ENCODE peak calls at places on chromosomes 4 and X, in four cellular contexts. W is IMR-90, T is HepG2, B is K562. X is an unnamed sample.

GRCh38 chr4:955931-956381 is 17.4 kb downstream of the DGKQ start:
- DNase-seq in W (no peak), T (no peak), B (no peak), X (no peak)

GRCh38 chrX:23749576-23749975 is 6.5 kb upstream of the ACOT9 start:
- DNase-seq in W (no peak), T (no peak), B (no peak), X (no peak)

GRCh38 chrX:29471829-29472228 is 743.5 kb upstream of the MAGEB2 start:
- DNase-seq in W (no peak), T (no peak), B (no peak), X (no peak)

GRCh38 chrX:39576081-39576701 is 521.6 kb downstream of the BCOR start:
- DNase-seq in W (no peak), T (no peak), B (no peak), X (no peak)

GRCh38 chr4:165580379-165580905 is 201.6 kb downstream of the CPE start:
- DNase-seq in W (no peak), T (no peak), B (no peak), X (no peak)

GRCh38 chr4:39978904-39979303 is 1.2 kb upstream of the PDS5A start:
- DNase-seq in W (no peak), T (no peak), B (no peak), X (no peak)

GRCh38 chr4:25088342-25088952 is 57.7 kb upstream of the LGI2 start:
- DNase-seq in W (peak), T (no peak), B (peak), X (no peak)

GRCh38 chrX:70196961-70197805 is 19.9 kb downstream of the DGAT2L6 start:
- DNase-seq in W (peak), T (peak), B (peak), X (peak)

GRCh38 chr4:90357117-90357710 is 230.0 kb downstream of the CCSER1 start:
- DNase-seq in W (peak), T (peak), B (peak), X (peak)

GRCh38 chr4:7938513-7939376 is 916 bp downstream of the AFAP1 start:
- DNase-seq in W (peak), T (no peak), B (no peak), X (peak)

GRCh38 chr4:176752191-176752749 is 40.5 kb downstream of the VEGFC start:
- DNase-seq in W (no peak), T (no peak), B (no peak), X (no peak)

GRCh38 chr4:169756971-169757574 is 671 bp downstream of the HPF1 start:
- DNase-seq in W (no peak), T (peak), B (peak), X (no peak)

GRCh38 chrX:30781711-30782444 is 107.2 kb downstream of the TAB3 start:
- DNase-seq in W (no peak), T (no peak), B (no peak), X (no peak)

GRCh38 chrX:630922-631496 is 418 bp downstream of the SHOX start:
- DNase-seq in W (no peak), T (no peak), B (no peak), X (peak)

GRCh38 chrX:630007-630921 is at the start of gene SHOX:
- DNase-seq in W (no peak), T (no peak), B (no peak), X (no peak)

GRCh38 chrX:627510-627964 is 3.1 kb upstream of the SHOX start:
- DNase-seq in W (no peak), T (no peak), B (no peak), X (no peak)

GRCh38 chrX:627995-628394 is 2.6 kb upstream of the SHOX start:
- DNase-seq in W (no peak), T (no peak), B (no peak), X (no peak)

DNA sequence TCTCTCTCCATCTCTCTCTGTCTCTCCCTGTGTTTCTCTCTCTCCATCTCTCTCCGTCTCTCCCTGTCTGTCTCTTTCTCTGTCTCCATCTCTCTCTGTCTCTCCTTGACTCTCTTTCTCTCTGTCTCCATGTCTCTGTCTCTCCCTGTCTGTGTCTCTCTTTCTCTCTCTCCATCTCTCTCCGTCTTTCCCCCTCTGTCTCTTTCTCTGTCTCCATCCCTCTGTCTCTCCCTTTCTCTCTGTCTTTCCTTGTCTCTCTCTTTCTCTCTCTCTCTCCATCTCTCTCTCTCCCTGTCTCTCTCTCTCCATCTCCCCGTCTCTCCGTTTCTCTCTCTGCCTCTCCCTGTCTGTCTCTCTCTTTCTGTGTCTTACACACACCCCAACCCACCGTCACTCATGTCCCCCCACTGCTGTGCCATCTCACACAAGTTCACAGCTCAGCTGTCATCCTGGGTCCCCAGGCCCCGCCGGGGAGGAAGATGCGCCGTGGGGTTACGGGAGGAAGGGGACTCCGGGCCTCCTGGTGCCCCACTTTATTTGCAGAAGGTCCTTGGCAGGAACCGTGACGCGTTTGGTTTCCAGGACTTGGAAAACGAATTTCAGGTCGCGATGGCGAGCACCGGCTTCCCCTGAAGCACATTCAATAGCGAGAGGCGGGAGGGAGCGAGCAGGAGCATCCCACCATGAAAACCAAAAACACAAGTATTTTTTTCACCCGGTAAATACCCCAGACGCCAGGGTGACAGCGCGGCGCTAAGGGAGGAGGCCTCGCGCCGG is 1.2 kb upstream of the SHOX start:
- DNase-seq in W (no peak), T (no peak), B (no peak), X (no peak)
- TF ChIP-seq MAFK in W (no peak), T (no peak), B (no peak), X (no peak)

DNA sequence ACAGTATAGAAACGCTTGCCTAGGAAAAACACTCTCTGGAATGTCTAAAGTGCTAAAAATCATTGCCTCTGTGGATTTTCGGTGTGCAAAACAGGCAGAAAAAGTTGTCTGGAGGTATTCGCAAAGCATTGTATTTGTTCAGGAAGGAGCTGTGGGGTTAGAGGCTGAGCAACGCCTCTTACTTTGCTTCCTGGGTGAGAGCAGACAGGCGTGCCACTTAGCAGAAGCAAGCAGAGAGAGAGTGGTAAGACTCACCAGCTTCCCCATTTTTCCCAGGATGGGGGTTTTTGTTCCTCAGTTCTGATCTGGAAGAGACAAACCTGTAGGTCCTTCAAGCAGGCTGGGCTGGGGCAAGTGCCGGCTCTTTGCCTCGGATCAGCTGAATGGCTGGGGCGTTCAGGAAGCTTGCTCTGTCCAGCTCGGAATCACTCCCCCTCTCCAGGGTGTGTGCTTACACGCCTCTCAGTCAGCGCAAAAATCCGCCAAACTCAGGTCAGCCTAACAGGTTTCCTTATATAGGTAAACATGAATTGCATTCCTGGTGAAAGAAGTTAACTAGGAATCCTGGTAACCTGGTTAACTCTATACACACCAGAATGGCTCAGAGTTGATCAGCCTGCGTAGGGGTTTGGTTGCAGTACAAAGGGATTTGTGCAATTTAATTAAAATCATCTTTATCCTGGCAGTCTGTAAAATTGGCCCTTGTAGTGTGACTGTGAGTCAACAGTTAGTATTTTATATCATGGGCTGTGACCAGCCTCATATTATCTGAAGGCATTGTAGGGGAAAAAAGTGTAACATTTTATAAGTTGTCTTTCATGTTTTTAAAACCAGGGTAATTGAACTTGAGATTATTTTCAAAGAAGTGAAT is 213.1 kb upstream of the MID1 start:
- DNase-seq in W (no peak), T (peak), B (peak), X (no peak)
- TF ChIP-seq MAFK in W (no peak), T (no peak), B (no peak), X (no peak)

GRCh38 chr4:20017035-20017434 is 234.7 kb upstream of the SLIT2 start:
- DNase-seq in W (peak), T (no peak), B (no peak), X (no peak)
- TF ChIP-seq MAFK in W (no peak), T (no peak), B (no peak), X (no peak)

GRCh38 chrX:121307441-121307840 is 260.0 kb downstream of the GLUD2 start:
- DNase-seq in W (no peak), T (no peak), B (no peak), X (no peak)
- TF ChIP-seq MAFK in W (no peak), T (no peak), B (no peak), X (no peak)

DNA sequence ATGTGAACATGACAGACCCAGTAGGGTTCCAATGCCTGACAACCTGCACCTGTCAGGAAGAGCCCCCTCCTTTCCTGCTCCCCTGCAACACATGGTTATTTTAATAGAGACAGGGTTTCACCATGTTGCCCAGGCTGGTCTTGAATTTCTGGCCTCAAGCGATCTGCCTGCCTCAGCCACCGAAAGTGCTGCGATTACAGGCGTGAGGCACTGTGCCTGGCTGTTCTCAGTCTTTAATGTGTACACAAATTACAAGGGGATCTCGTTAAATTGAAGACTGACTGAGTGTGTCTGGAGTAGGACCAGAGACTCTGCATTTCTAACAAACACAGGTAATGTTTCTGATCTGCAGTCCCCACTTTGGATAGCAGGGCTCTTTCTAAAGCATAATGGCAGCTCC is 55.4 kb downstream of the NPNT start:
- DNase-seq in W (no peak), T (no peak), B (no peak), X (no peak)
- TF ChIP-seq MAFK in W (no peak), T (no peak), B (no peak), X (no peak)

GRCh38 chr4:126779446-126780166 is 853.2 kb upstream of the INTU start:
- DNase-seq in W (no peak), T (no peak), B (peak), X (no peak)

GRCh38 chr4:126776361-126776760 is 856.4 kb upstream of the INTU start:
- DNase-seq in W (no peak), T (no peak), B (peak), X (no peak)

GRCh38 chr4:126778348-126778747 is 854.4 kb upstream of the INTU start:
- DNase-seq in W (peak), T (no peak), B (peak), X (no peak)

GRCh38 chr4:126779001-126779400 is 853.8 kb upstream of the INTU start:
- DNase-seq in W (no peak), T (no peak), B (no peak), X (no peak)

GRCh38 chr4:126777649-126778048 is 855.1 kb upstream of the INTU start:
- DNase-seq in W (peak), T (no peak), B (peak), X (no peak)
- TF ChIP-seq MAFK in W (no peak), T (no peak), B (no peak), X (no peak)

DNA sequence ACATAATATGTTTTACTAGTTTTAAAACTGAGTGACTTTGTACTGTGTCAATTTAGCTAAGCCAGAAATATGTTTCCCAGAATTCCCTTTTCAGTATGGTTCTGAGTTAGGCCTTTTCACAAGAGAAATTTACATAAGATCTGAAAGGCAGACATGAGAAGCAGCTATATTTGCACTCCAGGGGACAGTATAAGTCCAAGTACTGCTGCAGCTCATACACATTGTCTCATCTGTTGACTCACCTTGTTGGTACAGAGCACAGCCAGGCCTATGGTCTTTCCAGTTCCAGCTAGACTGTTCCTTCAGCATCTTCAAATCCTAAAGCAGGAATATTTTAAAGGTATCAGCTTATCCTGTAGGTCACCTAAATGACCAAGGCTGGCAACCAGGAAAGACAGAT is 53.5 kb downstream of the BMP3 start:
- DNase-seq in W (peak), T (peak), B (no peak), X (peak)
- TF ChIP-seq MAFK in W (no peak), T (no peak), B (no peak), X (no peak)

DNA sequence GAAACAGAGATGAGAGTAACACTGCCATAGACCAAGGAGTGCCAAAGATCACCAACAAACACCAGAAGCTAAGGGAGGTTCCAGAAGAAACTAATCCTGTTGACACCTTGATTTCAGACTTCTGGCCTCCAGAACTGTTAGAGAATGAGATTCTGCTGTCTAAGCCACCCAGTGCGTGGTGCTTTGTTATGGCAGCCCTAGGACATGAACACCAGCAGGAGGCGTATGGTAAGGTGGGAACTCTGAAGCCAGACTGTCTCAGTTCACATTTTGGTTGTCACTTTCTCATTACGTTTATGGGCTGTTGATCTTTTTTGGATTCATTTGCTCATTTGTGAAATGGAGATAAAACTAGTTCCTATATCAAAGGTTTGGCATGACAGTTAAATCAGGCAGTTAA is 142.9 kb downstream of the DCHS2 start:
- DNase-seq in W (no peak), T (peak), B (peak), X (no peak)
- TF ChIP-seq MAFK in W (no peak), T (no peak), B (no peak), X (no peak)

GRCh38 chr4:20305976-20306375 is 54.3 kb downstream of the SLIT2 start:
- DNase-seq in W (peak), T (no peak), B (no peak), X (no peak)
- TF ChIP-seq MAFK in W (no peak), T (no peak), B (no peak), X (no peak)

GRCh38 chr4:48255130-48255958 is 14.3 kb downstream of the TEC start:
- DNase-seq in W (no peak), T (no peak), B (peak), X (peak)
- TF ChIP-seq MAFK in W (no peak), T (no peak), B (no peak), X (no peak)